ENCODE peak calls at places on chromosomes 1 and 21, in four cellular contexts. One of them, this sample, is unnamed.

GRCh38 chr1:20115479-20115878 is 3.9 kb downstream of the PLA2G2D start:
- DNase-seq in mesothelial cell of epicardium: no peak
- DNase-seq in coronary artery: no peak
- DNase-seq in WERI-Rb-1: no peak
- DNase-seq in this sample: no peak

GRCh38 chr1:91022518-91022929 is 689 bp upstream of the ZNF644 start:
- DNase-seq in mesothelial cell of epicardium: no peak
- DNase-seq in WERI-Rb-1: no peak
- DNase-seq in coronary artery: no peak
- DNase-seq in this sample: no peak

GRCh38 chr1:19926296-19927129 is 3.1 kb upstream of the PLA2G2E start:
- DNase-seq in coronary artery: no peak
- DNase-seq in WERI-Rb-1: no peak
- DNase-seq in mesothelial cell of epicardium: no peak
- DNase-seq in this sample: no peak

GRCh38 chr1:150049926-150050325 is 17.6 kb upstream of the VPS45 start:
- DNase-seq in coronary artery: no peak
- DNase-seq in WERI-Rb-1: no peak
- DNase-seq in mesothelial cell of epicardium: no peak
- DNase-seq in this sample: no peak

GRCh38 chr1:162908780-162909179 is 47.8 kb upstream of the CCDC190 start:
- DNase-seq in WERI-Rb-1: no peak
- DNase-seq in mesothelial cell of epicardium: no peak
- DNase-seq in coronary artery: no peak
- DNase-seq in this sample: no peak

GRCh38 chr1:119960501-119960900 is 64.2 kb upstream of the ADAM30 start:
- DNase-seq in WERI-Rb-1: no peak
- DNase-seq in coronary artery: no peak
- DNase-seq in mesothelial cell of epicardium: no peak
- DNase-seq in this sample: no peak

GRCh38 chr21:21291883-21292569 is 293.8 kb downstream of the NCAM2 start:
- DNase-seq in WERI-Rb-1: no peak
- DNase-seq in coronary artery: no peak
- DNase-seq in mesothelial cell of epicardium: no peak
- DNase-seq in this sample: no peak

GRCh38 chr1:245225267-245225666 is 70.5 kb downstream of the KIF26B start:
- DNase-seq in WERI-Rb-1: no peak
- DNase-seq in coronary artery: no peak
- DNase-seq in mesothelial cell of epicardium: no peak
- DNase-seq in this sample: no peak

GRCh38 chr1:44807364-44808062 is 362 bp upstream of the DYNLT4 start:
- DNase-seq in WERI-Rb-1: peak
- DNase-seq in coronary artery: peak
- DNase-seq in mesothelial cell of epicardium: peak
- DNase-seq in this sample: peak

GRCh38 chr1:78688701-78689100 is 39.1 kb downstream of the IFI44 start:
- DNase-seq in coronary artery: no peak
- DNase-seq in mesothelial cell of epicardium: no peak
- DNase-seq in WERI-Rb-1: no peak
- DNase-seq in this sample: no peak

GRCh38 chr1:54951810-54952226 is 28.6 kb upstream of the TMEM61 start:
- DNase-seq in mesothelial cell of epicardium: no peak
- DNase-seq in WERI-Rb-1: no peak
- DNase-seq in coronary artery: no peak
- DNase-seq in this sample: no peak

GRCh38 chr1:15911141-15911540 is 63.6 kb downstream of the SPEN start:
- DNase-seq in WERI-Rb-1: no peak
- DNase-seq in coronary artery: no peak
- DNase-seq in mesothelial cell of epicardium: no peak
- DNase-seq in this sample: no peak

GRCh38 chr1:222099746-222100145 is 357.9 kb upstream of the DUSP10 start:
- DNase-seq in WERI-Rb-1: no peak
- DNase-seq in mesothelial cell of epicardium: no peak
- DNase-seq in coronary artery: no peak
- DNase-seq in this sample: no peak

GRCh38 chr1:197659175-197659574 is 116.1 kb downstream of the DENND1B start:
- DNase-seq in coronary artery: no peak
- DNase-seq in mesothelial cell of epicardium: no peak
- DNase-seq in WERI-Rb-1: no peak
- DNase-seq in this sample: no peak

GRCh38 chr1:51316764-51317120 is 13.6 kb downstream of the TTC39A start:
- DNase-seq in mesothelial cell of epicardium: no peak
- DNase-seq in WERI-Rb-1: no peak
- DNase-seq in coronary artery: no peak
- DNase-seq in this sample: no peak

GRCh38 chr1:156115514-156116374 is 1.2 kb downstream of the LMNA start:
- DNase-seq in coronary artery: no peak
- DNase-seq in mesothelial cell of epicardium: no peak
- DNase-seq in WERI-Rb-1: peak
- DNase-seq in this sample: no peak

GRCh38 chr1:10693497-10694273 is 102.8 kb downstream of the CASZ1 start:
- DNase-seq in coronary artery: no peak
- DNase-seq in WERI-Rb-1: no peak
- DNase-seq in mesothelial cell of epicardium: peak
- DNase-seq in this sample: peak

GRCh38 chr1:40663324-40664166 is 1.9 kb downstream of the RIMS3 start:
- DNase-seq in mesothelial cell of epicardium: no peak
- DNase-seq in WERI-Rb-1: no peak
- DNase-seq in coronary artery: no peak
- DNase-seq in this sample: no peak

GRCh38 chr1:40664167-40664537 is 1.3 kb downstream of the RIMS3 start:
- DNase-seq in coronary artery: no peak
- DNase-seq in mesothelial cell of epicardium: no peak
- DNase-seq in WERI-Rb-1: no peak
- DNase-seq in this sample: no peak

GRCh38 chr1:40662864-40663263 is 2.6 kb downstream of the RIMS3 start:
- DNase-seq in WERI-Rb-1: no peak
- DNase-seq in coronary artery: no peak
- DNase-seq in mesothelial cell of epicardium: no peak
- DNase-seq in this sample: no peak

GRCh38 chr1:40664791-40665190 is 691 bp downstream of the RIMS3 start:
- DNase-seq in coronary artery: no peak
- DNase-seq in mesothelial cell of epicardium: no peak
- DNase-seq in WERI-Rb-1: no peak
- DNase-seq in this sample: no peak

GRCh38 chr1:40665335-40666171 is at the start of gene RIMS3:
- DNase-seq in coronary artery: peak
- DNase-seq in mesothelial cell of epicardium: peak
- DNase-seq in WERI-Rb-1: peak
- DNase-seq in this sample: peak
- TF ChIP-seq CTCF in coronary artery: no peak
- TF ChIP-seq CTCF in mesothelial cell of epicardium: no peak
- TF ChIP-seq CTCF in WERI-Rb-1: peak
- TF ChIP-seq CTCF in this sample: no peak

GRCh38 chr1:178093958-178094751 is at the start of gene RASAL2:
- DNase-seq in mesothelial cell of epicardium: peak
- DNase-seq in WERI-Rb-1: peak
- DNase-seq in coronary artery: peak
- DNase-seq in this sample: no peak
- TF ChIP-seq CTCF in mesothelial cell of epicardium: no peak
- TF ChIP-seq CTCF in WERI-Rb-1: peak
- TF ChIP-seq CTCF in coronary artery: peak
- TF ChIP-seq CTCF in this sample: no peak

GRCh38 chr1:165631403-165632151 is 543 bp downstream of the MGST3 start:
- DNase-seq in WERI-Rb-1: peak
- DNase-seq in coronary artery: peak
- DNase-seq in mesothelial cell of epicardium: no peak
- DNase-seq in this sample: peak
- TF ChIP-seq CTCF in WERI-Rb-1: no peak
- TF ChIP-seq CTCF in coronary artery: no peak
- TF ChIP-seq CTCF in mesothelial cell of epicardium: no peak
- TF ChIP-seq CTCF in this sample: no peak

GRCh38 chr1:157288006-157288405 is 149.8 kb upstream of the ETV3 start:
- DNase-seq in coronary artery: no peak
- DNase-seq in mesothelial cell of epicardium: no peak
- DNase-seq in WERI-Rb-1: no peak
- DNase-seq in this sample: no peak
- TF ChIP-seq CTCF in coronary artery: no peak
- TF ChIP-seq CTCF in mesothelial cell of epicardium: no peak
- TF ChIP-seq CTCF in WERI-Rb-1: no peak
- TF ChIP-seq CTCF in this sample: no peak

DNA sequence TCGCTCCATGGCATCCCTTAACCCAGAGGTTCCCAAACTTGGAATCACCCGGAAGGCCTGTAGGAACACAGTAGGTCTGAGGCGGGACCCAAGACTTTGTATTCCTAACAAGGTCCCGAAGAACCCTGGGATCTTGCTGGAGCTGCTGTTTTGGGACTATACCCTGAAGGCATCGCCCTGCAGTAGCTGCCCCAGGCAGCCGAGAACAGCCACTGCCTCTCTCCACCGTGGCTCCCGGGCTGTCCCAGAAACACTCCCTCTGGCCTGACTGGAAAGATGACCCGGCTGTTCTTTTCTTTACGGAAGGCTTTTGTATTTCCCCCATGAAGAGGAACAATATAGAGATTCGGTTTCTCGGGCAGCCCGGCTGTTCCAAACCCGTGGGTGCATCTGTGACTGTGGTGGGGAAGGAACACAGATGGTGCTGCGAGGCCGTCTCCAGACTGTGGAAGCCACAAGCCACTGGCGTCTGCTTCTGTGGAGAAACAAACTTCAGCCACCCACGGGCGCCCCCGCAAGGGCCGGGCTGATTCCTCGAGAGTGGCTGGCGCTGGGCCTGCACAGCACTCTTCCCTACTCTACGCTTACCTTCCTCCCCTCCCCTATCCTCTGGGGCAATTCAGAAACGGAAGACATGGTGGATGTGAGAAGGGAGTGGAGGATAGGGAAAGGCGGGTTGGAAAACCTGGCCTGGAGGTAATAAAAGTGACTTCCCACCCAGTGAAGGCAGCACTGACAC is 33.8 kb upstream of the VASH2 start:
- DNase-seq in mesothelial cell of epicardium: no peak
- DNase-seq in WERI-Rb-1: peak
- DNase-seq in coronary artery: no peak
- DNase-seq in this sample: no peak
- TF ChIP-seq CTCF in mesothelial cell of epicardium: no peak
- TF ChIP-seq CTCF in WERI-Rb-1: no peak
- TF ChIP-seq CTCF in coronary artery: no peak
- TF ChIP-seq CTCF in this sample: no peak

GRCh38 chr1:6140413-6140812 is 39.7 kb downstream of the CHD5 start:
- DNase-seq in coronary artery: no peak
- DNase-seq in WERI-Rb-1: no peak
- DNase-seq in mesothelial cell of epicardium: no peak
- DNase-seq in this sample: no peak

GRCh38 chr1:6142734-6143133 is 37.4 kb downstream of the CHD5 start:
- DNase-seq in WERI-Rb-1: no peak
- DNase-seq in mesothelial cell of epicardium: no peak
- DNase-seq in coronary artery: no peak
- DNase-seq in this sample: no peak

GRCh38 chr1:6142036-6142621 is 38.0 kb downstream of the CHD5 start:
- DNase-seq in mesothelial cell of epicardium: no peak
- DNase-seq in coronary artery: no peak
- DNase-seq in WERI-Rb-1: no peak
- DNase-seq in this sample: no peak

GRCh38 chr1:6143392-6143791 is 36.7 kb downstream of the CHD5 start:
- DNase-seq in WERI-Rb-1: no peak
- DNase-seq in mesothelial cell of epicardium: no peak
- DNase-seq in coronary artery: no peak
- DNase-seq in this sample: no peak

GRCh38 chr1:6141601-6142000 is 38.5 kb downstream of the CHD5 start:
- DNase-seq in coronary artery: no peak
- DNase-seq in mesothelial cell of epicardium: no peak
- DNase-seq in WERI-Rb-1: peak
- DNase-seq in this sample: no peak
- TF ChIP-seq CTCF in coronary artery: no peak
- TF ChIP-seq CTCF in mesothelial cell of epicardium: no peak
- TF ChIP-seq CTCF in WERI-Rb-1: peak
- TF ChIP-seq CTCF in this sample: no peak

DNA sequence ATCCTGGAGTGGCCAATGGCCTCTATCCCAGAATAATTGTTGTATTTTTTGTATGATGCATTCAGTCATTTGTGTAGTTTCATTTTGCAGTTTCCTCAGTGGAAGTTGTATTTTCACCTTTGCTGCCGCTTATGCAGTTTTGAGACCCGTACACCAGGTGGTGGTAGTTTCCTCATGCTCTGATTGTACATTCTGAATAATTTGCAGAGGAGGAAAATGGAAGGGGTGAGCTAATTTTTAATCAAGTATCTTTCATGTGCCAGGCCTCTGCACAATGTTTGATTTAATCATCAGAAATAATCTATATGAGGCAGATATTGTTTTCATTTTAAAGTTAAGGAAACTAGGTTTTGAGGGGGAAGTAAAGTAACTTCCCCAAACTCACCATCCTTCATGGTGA is 29.5 kb downstream of the HLX start:
- DNase-seq in WERI-Rb-1: peak
- DNase-seq in mesothelial cell of epicardium: no peak
- DNase-seq in coronary artery: no peak
- DNase-seq in this sample: no peak
- TF ChIP-seq CTCF in WERI-Rb-1: peak
- TF ChIP-seq CTCF in mesothelial cell of epicardium: peak
- TF ChIP-seq CTCF in coronary artery: no peak
- TF ChIP-seq CTCF in this sample: no peak

GRCh38 chr1:34549199-34549598 is 205.6 kb upstream of the GJB5 start:
- DNase-seq in WERI-Rb-1: peak
- DNase-seq in coronary artery: no peak
- DNase-seq in mesothelial cell of epicardium: no peak
- DNase-seq in this sample: no peak
- TF ChIP-seq CTCF in WERI-Rb-1: peak
- TF ChIP-seq CTCF in coronary artery: no peak
- TF ChIP-seq CTCF in mesothelial cell of epicardium: no peak
- TF ChIP-seq CTCF in this sample: no peak

GRCh38 chr21:45388011-45388521 is 16.9 kb upstream of the COL18A1 start:
- DNase-seq in mesothelial cell of epicardium: peak
- DNase-seq in coronary artery: no peak
- DNase-seq in WERI-Rb-1: no peak
- DNase-seq in this sample: no peak
- TF ChIP-seq CTCF in mesothelial cell of epicardium: no peak
- TF ChIP-seq CTCF in coronary artery: no peak
- TF ChIP-seq CTCF in WERI-Rb-1: no peak
- TF ChIP-seq CTCF in this sample: no peak